ENCODE peak calls at places on chromosomes 7 and 10, in five cellular contexts. One of them, this sample, is unnamed.

GRCh38 chr7:48089415-48089975 is 430 bp downstream of the UPP1 start:
- DNase-seq in gastrocnemius medialis: no peak
- DNase-seq in HCT116: no peak
- DNase-seq in T-helper 2 cell: peak
- DNase-seq in uterus: peak
- DNase-seq in this sample: peak

GRCh38 chr7:101166909-101167644 is 1.7 kb upstream of the VGF start:
- DNase-seq in gastrocnemius medialis: no peak
- DNase-seq in HCT116: no peak
- DNase-seq in T-helper 2 cell: no peak
- DNase-seq in uterus: no peak
- DNase-seq in this sample: no peak

GRCh38 chr7:98653601-98654310 is 36.7 kb downstream of the NPTX2 start:
- DNase-seq in gastrocnemius medialis: no peak
- DNase-seq in HCT116: no peak
- DNase-seq in T-helper 2 cell: no peak
- DNase-seq in uterus: no peak
- DNase-seq in this sample: no peak

GRCh38 chr10:48458662-48459048 is 146.2 kb downstream of the ARHGAP22 start:
- DNase-seq in gastrocnemius medialis: no peak
- DNase-seq in HCT116: no peak
- DNase-seq in T-helper 2 cell: no peak
- DNase-seq in uterus: no peak
- DNase-seq in this sample: no peak

GRCh38 chr10:132910901-132911711 is 31.3 kb downstream of the CFAP46 start:
- DNase-seq in gastrocnemius medialis: no peak
- DNase-seq in HCT116: no peak
- DNase-seq in T-helper 2 cell: no peak
- DNase-seq in uterus: no peak
- DNase-seq in this sample: no peak

GRCh38 chr7:99643464-99643863 is 26.7 kb downstream of the ZSCAN25 start:
- DNase-seq in gastrocnemius medialis: no peak
- DNase-seq in HCT116: no peak
- DNase-seq in T-helper 2 cell: no peak
- DNase-seq in uterus: no peak
- DNase-seq in this sample: no peak

GRCh38 chr7:84110400-84110799 is 84.2 kb downstream of the SEMA3A start:
- DNase-seq in gastrocnemius medialis: no peak
- DNase-seq in HCT116: no peak
- DNase-seq in T-helper 2 cell: no peak
- DNase-seq in uterus: no peak
- DNase-seq in this sample: no peak

GRCh38 chr10:110566472-110567200 is 859 bp upstream of the SMC3 start:
- DNase-seq in gastrocnemius medialis: no peak
- DNase-seq in HCT116: no peak
- DNase-seq in T-helper 2 cell: no peak
- DNase-seq in uterus: no peak
- DNase-seq in this sample: no peak

GRCh38 chr10:110076559-110077318 is 69.0 kb downstream of the ADD3 start:
- DNase-seq in gastrocnemius medialis: peak
- DNase-seq in HCT116: peak
- DNase-seq in T-helper 2 cell: peak
- DNase-seq in uterus: peak
- DNase-seq in this sample: no peak

GRCh38 chr10:125095776-125096175 is 64.6 kb downstream of the CTBP2 start:
- DNase-seq in gastrocnemius medialis: no peak
- DNase-seq in HCT116: no peak
- DNase-seq in T-helper 2 cell: no peak
- DNase-seq in uterus: no peak
- DNase-seq in this sample: no peak

GRCh38 chr7:21426286-21426957 is 1.5 kb upstream of the SP4 start:
- DNase-seq in gastrocnemius medialis: no peak
- DNase-seq in HCT116: no peak
- DNase-seq in T-helper 2 cell: no peak
- DNase-seq in uterus: no peak
- DNase-seq in this sample: no peak

GRCh38 chr10:19479854-19480253 is 336.4 kb upstream of the PLXDC2 start:
- DNase-seq in gastrocnemius medialis: no peak
- DNase-seq in HCT116: no peak
- DNase-seq in T-helper 2 cell: no peak
- DNase-seq in uterus: no peak
- DNase-seq in this sample: no peak

GRCh38 chr10:46555713-46556514 is 544 bp downstream of the GPRIN2 start:
- DNase-seq in gastrocnemius medialis: peak
- DNase-seq in HCT116: no peak
- DNase-seq in T-helper 2 cell: no peak
- DNase-seq in uterus: no peak
- DNase-seq in this sample: no peak

GRCh38 chr10:47092822-47093221 is 181.6 kb downstream of the PTPN20 start:
- DNase-seq in gastrocnemius medialis: peak
- DNase-seq in HCT116: no peak
- DNase-seq in T-helper 2 cell: no peak
- DNase-seq in uterus: no peak
- DNase-seq in this sample: no peak

GRCh38 chr7:136325578-136325977 is 348.4 kb upstream of the MTPN start:
- DNase-seq in gastrocnemius medialis: no peak
- DNase-seq in HCT116: no peak
- DNase-seq in T-helper 2 cell: no peak
- DNase-seq in uterus: no peak
- DNase-seq in this sample: no peak

GRCh38 chr10:113053091-113053490 is 103.0 kb downstream of the TCF7L2 start:
- DNase-seq in gastrocnemius medialis: no peak
- DNase-seq in HCT116: no peak
- DNase-seq in T-helper 2 cell: no peak
- DNase-seq in uterus: no peak
- DNase-seq in this sample: no peak